ENCODE peak calls at places on chromosomes 3 and 15, in seven cellular contexts. C is spleen, L is HepG2, D is endothelial cell of umbilical vein, O is HCT116, M is upper lobe of left lung, J is breast epithelium. X is an unnamed sample.
A peak's percentile ranks its signal among the peaks of the same experiment; 100 is the strongest.

GRCh38 chr15:26901036-26901435 is 34.2 kb downstream of the GABRA5 start:
- DNase-seq in L (no peak), J (no peak), D (no peak), O (no peak), M (no peak), C (no peak), X (no peak)

GRCh38 chr15:45442497-45443135 is 64.3 kb upstream of the GATM start:
- DNase-seq in L (no peak), C (peak; percentile 3), M (no peak), O (no peak), D (no peak), J (no peak), X (no peak)

GRCh38 chr15:25439456-25439836 is 622 bp upstream of the UBE3A start:
- DNase-seq in O (peak; percentile 6), C (no peak), D (no peak), M (peak; percentile 40), J (no peak), L (peak; percentile 53), X (peak; percentile 6)

GRCh38 chr15:56045068-56045748 is 51.8 kb upstream of the NEDD4 start:
- DNase-seq in M (no peak), J (no peak), D (no peak), C (no peak), O (no peak), L (no peak), X (no peak)

GRCh38 chr3:166123576-166123975 is 286.4 kb upstream of the BCHE start:
- DNase-seq in L (no peak), C (no peak), M (no peak), O (no peak), J (no peak), D (no peak), X (no peak)

GRCh38 chr3:11495948-11496557 is 147.7 kb downstream of the VGLL4 start:
- DNase-seq in O (no peak), L (no peak), J (no peak), M (no peak), C (no peak), D (peak; percentile 100), X (no peak)

GRCh38 chr3:50428007-50428633 is 68.8 kb upstream of the TMEM115 start:
- DNase-seq in D (no peak), M (no peak), O (no peak), C (no peak), L (no peak), J (no peak), X (no peak)

GRCh38 chr15:67433495-67434099 is 87.3 kb upstream of the C15orf61 start:
- DNase-seq in D (peak; percentile 66), L (peak; percentile 24), C (no peak), O (peak; percentile 27), M (peak; percentile 26), J (no peak), X (peak; percentile 13)

GRCh38 chr3:114504941-114505632 is 211.3 kb downstream of the TIGIT start:
- DNase-seq in J (no peak), D (peak; percentile 16), L (no peak), C (no peak), M (no peak), O (no peak), X (no peak)

GRCh38 chr3:36695113-36695768 is 69.1 kb downstream of the DCLK3 start:
- DNase-seq in C (no peak), J (no peak), D (no peak), M (peak; percentile 47), L (no peak), O (no peak), X (no peak)

GRCh38 chr15:47466357-47466756 is 250.9 kb upstream of the SEMA6D start:
- DNase-seq in M (no peak), O (no peak), C (no peak), D (peak; percentile 84), J (no peak), L (no peak), X (no peak)

GRCh38 chr15:22839046-22839705 is 710 bp downstream of the NIPA2 start:
- DNase-seq in J (no peak), L (no peak), D (peak; percentile 36), O (no peak), M (no peak), C (no peak), X (no peak)

GRCh38 chr15:77329202-77329601 is 90.7 kb downstream of the PEAK1 start:
- DNase-seq in M (no peak), L (no peak), J (no peak), D (no peak), C (no peak), O (no peak), X (no peak)

GRCh38 chr15:63499611-63500010 is 4.8 kb upstream of the USP3 start:
- DNase-seq in C (no peak), O (no peak), D (no peak), J (no peak), M (no peak), L (no peak), X (no peak)

GRCh38 chr15:63500265-63501250 is 3.8 kb upstream of the USP3 start:
- DNase-seq in M (peak; percentile 63), L (no peak), D (no peak), J (no peak), O (no peak), C (no peak), X (no peak)

GRCh38 chr15:63502137-63502801 is 2.1 kb upstream of the USP3 start:
- DNase-seq in J (peak; percentile 50), O (no peak), L (peak; percentile 31), C (no peak), M (peak; percentile 74), D (peak; percentile 29), X (no peak)

GRCh38 chr15:63502843-63503738 is 1.3 kb upstream of the USP3 start:
- DNase-seq in C (peak; percentile 97), O (peak; percentile 83), M (peak; percentile 99), L (peak; percentile 84), D (peak; percentile 91), J (peak; percentile 88), X (no peak)

DNA sequence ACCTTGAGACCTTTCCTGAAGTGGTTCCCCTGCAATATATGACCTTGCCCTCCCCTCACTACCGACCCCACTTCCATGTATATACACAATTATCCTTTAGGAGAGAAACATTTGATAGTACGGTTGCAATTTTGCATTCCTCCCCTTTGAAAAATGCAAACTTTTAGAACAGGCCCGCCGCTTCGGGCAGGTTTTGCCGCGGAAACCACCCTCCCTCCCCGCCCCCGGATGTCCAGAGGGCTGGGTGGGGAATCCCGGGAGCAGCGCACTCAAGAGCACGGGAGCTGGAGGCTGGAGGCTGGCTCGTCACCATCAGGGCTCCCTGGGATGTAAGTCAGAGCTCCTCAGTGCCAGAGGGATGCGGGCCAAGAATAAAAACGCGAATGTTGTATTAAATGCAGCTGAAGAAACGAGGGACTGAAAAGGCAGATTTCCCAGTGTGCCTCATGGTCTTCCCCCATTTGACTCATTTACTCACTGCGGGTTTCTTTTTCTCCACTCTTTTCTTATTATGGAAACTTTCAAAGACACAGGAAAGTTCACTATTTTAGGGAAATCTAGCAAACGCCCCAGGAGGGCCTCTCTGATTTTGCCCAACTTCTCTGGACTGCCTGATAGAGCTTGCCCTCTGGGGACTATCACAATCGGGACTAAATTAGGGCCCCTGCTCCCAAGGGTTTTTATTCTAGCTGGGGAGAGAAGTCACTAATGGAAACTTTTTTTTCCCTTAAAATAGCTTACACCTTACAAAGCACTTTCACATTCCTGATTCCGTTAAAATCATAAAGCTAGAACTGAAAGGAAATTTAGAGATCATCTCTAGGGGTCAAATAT is 2.9 kb upstream of the USP3 start:
- DNase-seq in J (peak; percentile 72), M (peak; percentile 93), L (peak; percentile 38), O (no peak), C (peak; percentile 90), D (peak; percentile 72), X (no peak)
- TF ChIP-seq POLR2A in J (no peak), M (no peak), L (peak; percentile 55), O (no peak), C (no peak), D (peak; percentile 26), X (no peak)

GRCh38 chr15:85618956-85619491 is 175.7 kb downstream of the KLHL25 start:
- DNase-seq in M (peak; percentile 67), D (peak; percentile 96), L (no peak), C (no peak), J (peak; percentile 70), O (no peak), X (no peak)
- TF ChIP-seq POLR2AphosphoS5 in M (peak; percentile 79), D (no peak), L (no peak), C (no peak), J (peak; percentile 50), O (no peak), X (no peak)

GRCh38 chr3:194277547-194278091 is 73.5 kb downstream of the CPN2 start:
- DNase-seq in M (no peak), D (peak; percentile 62), L (no peak), O (no peak), J (peak; percentile 54), C (no peak), X (no peak)
- TF ChIP-seq POLR2A in M (no peak), D (no peak), L (no peak), O (peak; percentile 7), J (no peak), C (no peak), X (no peak)

GRCh38 chr3:190173426-190173825 is 52.7 kb upstream of the P3H2 start:
- DNase-seq in D (no peak), C (no peak), L (no peak), M (no peak), J (no peak), O (no peak), X (no peak)
- TF ChIP-seq POLR2AphosphoS5 in D (no peak), C (no peak), L (no peak), M (no peak), J (no peak), O (no peak), X (no peak)

DNA sequence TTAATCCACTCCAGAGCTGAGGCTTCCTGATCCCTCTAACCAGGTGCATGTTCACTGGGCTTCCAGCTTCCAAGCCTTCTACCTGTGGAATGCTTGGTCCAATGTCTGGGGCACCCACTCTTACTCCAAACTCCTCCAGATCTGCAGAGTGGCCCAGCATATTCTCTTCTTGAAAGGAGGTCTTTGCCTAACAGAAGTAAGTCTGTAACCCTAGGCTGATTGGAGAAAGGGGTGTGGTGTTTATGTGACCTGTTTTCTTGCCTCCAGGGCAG is 105.5 kb downstream of the RPLP1 start:
- DNase-seq in J (no peak), L (no peak), O (no peak), D (no peak), C (no peak), M (no peak), X (no peak)
- TF ChIP-seq POLR2A in J (no peak), L (no peak), O (no peak), D (no peak), C (no peak), M (no peak), X (no peak)

DNA sequence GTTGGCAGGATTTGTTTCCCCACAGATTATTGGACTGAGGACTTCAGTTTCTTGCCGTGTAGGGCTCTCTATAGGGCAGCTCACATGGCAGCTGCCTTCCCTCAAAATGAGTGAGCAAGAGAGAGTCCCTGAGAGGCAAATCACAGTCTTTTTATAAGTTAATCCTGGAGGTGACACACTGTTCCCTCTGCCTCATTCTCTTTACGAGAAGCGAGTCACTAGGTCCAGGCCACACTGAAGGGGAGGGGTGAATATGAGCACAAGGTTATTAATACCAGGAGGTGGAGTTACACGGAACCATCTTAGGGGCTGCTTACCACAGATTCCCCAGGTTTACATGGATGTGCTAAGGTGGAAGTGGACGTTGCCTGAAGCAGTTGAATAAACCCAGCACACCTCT is 77.0 kb downstream of the LPP start:
- DNase-seq in O (peak; percentile 16), C (no peak), L (no peak), J (no peak), M (no peak), D (no peak), X (no peak)
- TF ChIP-seq POLR2AphosphoS5 in O (no peak), C (no peak), L (no peak), J (no peak), M (no peak), D (no peak), X (no peak)